ENCODE peak calls at places on chromosome 6, in nine cellular contexts. X, B, Z, Q, I, T, W, M and U are unnamed samples.

GRCh38 chr6:46258249-46258648 is 87.5 kb upstream of the ENPP5 start:
- DNase-seq in W (no peak), Z (no peak), T (no peak), X (no peak), M (no peak), Q (no peak), B (no peak), I (no peak), U (no peak)

GRCh38 chr6:32444433-32444832 is 4.7 kb downstream of the HLA-DRA start:
- DNase-seq in B (no peak), Z (no peak), Q (no peak), M (no peak), T (no peak), I (no peak), W (no peak), X (no peak), U (no peak)

GRCh38 chr6:80618953-80619352 is 512.5 kb downstream of the BCKDHB start:
- DNase-seq in Z (no peak), W (no peak), M (no peak), Q (no peak), T (no peak), I (no peak), X (no peak), B (no peak), U (no peak)

GRCh38 chr6:80742481-80742880 is 636.0 kb downstream of the BCKDHB start:
- DNase-seq in T (no peak), B (peak), W (peak), Q (no peak), Z (peak), X (no peak), M (peak), I (peak), U (no peak)

GRCh38 chr6:137530404-137530803 is 36.2 kb upstream of the OLIG3 start:
- DNase-seq in B (no peak), T (no peak), W (no peak), Z (no peak), M (no peak), I (no peak), X (no peak), Q (no peak), U (no peak)

GRCh38 chr6:125790403-125791150 is at the start of gene NCOA7:
- DNase-seq in T (peak), X (peak), Z (peak), W (peak), I (peak), Q (peak), B (peak), M (peak), U (peak)

GRCh38 chr6:23311211-23311610 is 741.8 kb downstream of the HDGFL1 start:
- DNase-seq in B (no peak), Z (no peak), T (no peak), I (no peak), W (no peak), Q (no peak), M (no peak), X (no peak), U (no peak)

GRCh38 chr6:73854998-73855718 is 159.2 kb downstream of the CD109 start:
- DNase-seq in M (peak), Q (no peak), I (peak), Z (peak), W (peak), B (peak), X (no peak), T (no peak), U (no peak)

GRCh38 chr6:32945953-32946352 is 5.1 kb upstream of the HLA-DMB start:
- DNase-seq in W (no peak), T (no peak), M (no peak), Q (no peak), X (no peak), B (no peak), I (no peak), Z (no peak), U (no peak)

GRCh38 chr6:75643173-75643572 is 41.5 kb downstream of the SENP6 start:
- DNase-seq in W (no peak), Z (no peak), M (no peak), B (no peak), Q (no peak), X (no peak), I (no peak), T (no peak), U (no peak)

GRCh38 chr6:134317471-134318131 is at the start of gene SGK1:
- DNase-seq in Z (no peak), M (no peak), B (no peak), I (peak), Q (peak), X (no peak), W (no peak), T (peak), U (peak)

GRCh38 chr6:148760568-148761531 is 14.0 kb downstream of the UST start:
- DNase-seq in Z (no peak), Q (peak), I (peak), B (no peak), W (no peak), X (peak), M (peak), T (peak), U (peak)

GRCh38 chr6:148432405-148433195 is 90.0 kb downstream of the SASH1 start:
- DNase-seq in M (no peak), B (no peak), I (no peak), Q (no peak), W (no peak), X (no peak), Z (no peak), T (no peak), U (no peak)

GRCh38 chr6:108644252-108644651 is 83.5 kb downstream of the FOXO3 start:
- DNase-seq in X (no peak), T (no peak), I (no peak), M (no peak), Z (no peak), Q (no peak), B (no peak), W (no peak), U (no peak)

GRCh38 chr6:33198159-33198852 is 2.2 kb downstream of the RXRB start:
- DNase-seq in B (no peak), Q (no peak), M (no peak), X (peak), W (no peak), I (no peak), T (no peak), Z (no peak), U (no peak)

GRCh38 chr6:20921533-20921932 is 387.3 kb downstream of the CDKAL1 start:
- DNase-seq in X (no peak), Q (no peak), W (no peak), I (no peak), T (no peak), B (no peak), Z (no peak), M (no peak), U (no peak)

GRCh38 chr6:1202201-1202600 is 109.7 kb upstream of the FOXQ1 start:
- DNase-seq in I (peak), W (no peak), X (no peak), Q (no peak), M (no peak), Z (no peak), B (no peak), T (no peak), U (no peak)

GRCh38 chr6:25061289-25061945 is 125.7 kb upstream of the RIPOR2 start:
- DNase-seq in B (no peak), M (no peak), Q (no peak), W (no peak), Z (no peak), T (no peak), X (no peak), I (peak), U (no peak)

GRCh38 chr6:159961523-159961922 is 7.4 kb upstream of the IGF2R start:
- DNase-seq in T (no peak), B (no peak), X (no peak), Z (peak), M (no peak), Q (no peak), W (no peak), I (no peak), U (no peak)

GRCh38 chr6:65045801-65046200 is 661.2 kb downstream of the EYS start:
- DNase-seq in M (no peak), T (no peak), Z (no peak), X (no peak), W (no peak), B (no peak), Q (no peak), I (no peak), U (no peak)

GRCh38 chr6:12750416-12750815 is 33.8 kb downstream of the PHACTR1 start:
- DNase-seq in W (no peak), I (no peak), T (no peak), Q (no peak), X (no peak), Z (no peak), M (no peak), B (no peak), U (no peak)

GRCh38 chr6:31967926-31968320 is 4.0 kb downstream of the DXO start:
- DNase-seq in Q (no peak), W (no peak), M (no peak), T (no peak), X (no peak), Z (no peak), I (no peak), B (no peak), U (no peak)

GRCh38 chr6:73942581-73942980 is 246.6 kb downstream of the CD109 start:
- DNase-seq in X (no peak), Z (peak), Q (no peak), B (no peak), I (peak), W (no peak), M (peak), T (no peak), U (no peak)

GRCh38 chr6:143248359-143248758 is 187.7 kb downstream of the AIG1 start:
- DNase-seq in X (no peak), I (no peak), Z (no peak), W (no peak), B (no peak), Q (no peak), T (no peak), M (no peak), U (no peak)

GRCh38 chr6:163756079-163756478 is 341.6 kb downstream of the QKI start:
- DNase-seq in Q (no peak), T (no peak), I (no peak), X (no peak), M (no peak), W (no peak), Z (no peak), B (no peak), U (no peak)

GRCh38 chr6:170114956-170115855 is 175.7 kb downstream of the DLL1 start:
- DNase-seq in Z (no peak), X (peak), I (peak), T (peak), Q (no peak), W (no peak), M (no peak), B (no peak), U (no peak)